ENCODE peak calls at places on chromosomes 12 and 14, in five cellular contexts. P, H, U, L and A are unnamed samples.

GRCh38 chr14:89212386-89213235 is 204.4 kb downstream of the FOXN3 start:
- DNase-seq in P (no peak), H (no peak), U (no peak), L (no peak), A (no peak)

GRCh38 chr14:77593501-77593911 is 22.9 kb downstream of the SPTLC2 start:
- DNase-seq in P (no peak), H (peak), U (no peak), L (peak), A (no peak)

GRCh38 chr12:51721281-51721940 is 127.1 kb downstream of the FIGNL2 start:
- DNase-seq in P (peak), H (no peak), U (peak), L (peak), A (no peak)

GRCh38 chr12:118038122-118038521 is 21.6 kb downstream of the RFC5 start:
- DNase-seq in P (no peak), H (no peak), U (no peak), L (no peak), A (no peak)

GRCh38 chr14:33568935-33569579 is 381.8 kb downstream of the EGLN3 start:
- DNase-seq in P (no peak), H (no peak), U (no peak), L (no peak), A (no peak)

GRCh38 chr12:74728006-74728405 is 190.4 kb downstream of the ATXN7L3B start:
- DNase-seq in P (no peak), H (no peak), U (no peak), L (no peak), A (no peak)

GRCh38 chr12:70962226-70962794 is 41.8 kb upstream of the PTPRR start:
- DNase-seq in P (no peak), H (no peak), U (no peak), L (peak), A (no peak)

GRCh38 chr14:50047274-50047676 is 69.1 kb downstream of the VCPKMT start:
- DNase-seq in P (no peak), H (no peak), U (no peak), L (peak), A (no peak)

GRCh38 chr12:113781415-113782198 is 184.5 kb downstream of the RBM19 start:
- DNase-seq in P (no peak), H (peak), U (no peak), L (peak), A (peak)

GRCh38 chr12:107929436-107929835 is 154.9 kb downstream of the ASCL4 start:
- DNase-seq in P (no peak), H (peak), U (peak), L (peak), A (no peak)

GRCh38 chr14:92501891-92502351 is 11.7 kb upstream of the RIN3 start:
- DNase-seq in P (no peak), H (peak), U (no peak), L (no peak), A (peak)